ENCODE peak calls at places on chromosome 11, in seven cellular contexts. One of them, this sample, is unnamed.
A peak's percentile ranks its signal among the peaks of the same experiment; 100 is the strongest.

GRCh38 chr11:8870461-8871282 is 40.3 kb upstream of the AKIP1 start:
- DNase-seq in neural progenitor cell: peak; percentile 85
- DNase-seq in AG09309: no peak
- DNase-seq in choroid plexus epithelial cell: peak; percentile 83
- DNase-seq in Calu3: peak; percentile 65
- DNase-seq in fibroblast of pulmonary artery: peak; percentile 77
- DNase-seq in foreskin fibroblast: peak; percentile 84
- DNase-seq in this sample: peak; percentile 49

GRCh38 chr11:77212314-77213007 is 84.4 kb downstream of the MYO7A start:
- DNase-seq in foreskin fibroblast: no peak
- DNase-seq in neural progenitor cell: peak; percentile 1
- DNase-seq in Calu3: no peak
- DNase-seq in fibroblast of pulmonary artery: no peak
- DNase-seq in choroid plexus epithelial cell: no peak
- DNase-seq in AG09309: no peak
- DNase-seq in this sample: no peak

GRCh38 chr11:5624489-5625278 is at the start of gene TRIM34:
- DNase-seq in AG09309: peak; percentile 35
- DNase-seq in Calu3: peak; percentile 64
- DNase-seq in neural progenitor cell: peak; percentile 34
- DNase-seq in choroid plexus epithelial cell: peak; percentile 80
- DNase-seq in foreskin fibroblast: peak; percentile 73
- DNase-seq in fibroblast of pulmonary artery: peak; percentile 69
- DNase-seq in this sample: peak; percentile 88

GRCh38 chr11:83287631-83288030 is 1.5 kb upstream of the CCDC90B start:
- DNase-seq in choroid plexus epithelial cell: no peak
- DNase-seq in AG09309: no peak
- DNase-seq in foreskin fibroblast: no peak
- DNase-seq in Calu3: no peak
- DNase-seq in neural progenitor cell: no peak
- DNase-seq in fibroblast of pulmonary artery: no peak
- DNase-seq in this sample: no peak

GRCh38 chr11:70641366-70641765 is 243.0 kb downstream of the CTTN start:
- DNase-seq in Calu3: no peak
- DNase-seq in foreskin fibroblast: no peak
- DNase-seq in neural progenitor cell: peak; percentile 67
- DNase-seq in choroid plexus epithelial cell: no peak
- DNase-seq in fibroblast of pulmonary artery: no peak
- DNase-seq in AG09309: no peak
- DNase-seq in this sample: no peak

GRCh38 chr11:75013051-75013450 is 24.3 kb downstream of the NEU3 start:
- DNase-seq in foreskin fibroblast: peak; percentile 64
- DNase-seq in neural progenitor cell: no peak
- DNase-seq in Calu3: no peak
- DNase-seq in choroid plexus epithelial cell: no peak
- DNase-seq in fibroblast of pulmonary artery: no peak
- DNase-seq in AG09309: no peak
- DNase-seq in this sample: no peak

GRCh38 chr11:78424334-78425270 is 7.0 kb upstream of the GAB2 start:
- DNase-seq in Calu3: no peak
- DNase-seq in fibroblast of pulmonary artery: peak; percentile 81
- DNase-seq in choroid plexus epithelial cell: peak; percentile 65
- DNase-seq in foreskin fibroblast: peak; percentile 54
- DNase-seq in neural progenitor cell: no peak
- DNase-seq in AG09309: no peak
- DNase-seq in this sample: no peak

GRCh38 chr11:128924109-128924508 is 18.6 kb downstream of the TP53AIP1 start:
- DNase-seq in neural progenitor cell: no peak
- DNase-seq in Calu3: no peak
- DNase-seq in choroid plexus epithelial cell: no peak
- DNase-seq in fibroblast of pulmonary artery: no peak
- DNase-seq in foreskin fibroblast: no peak
- DNase-seq in AG09309: no peak
- DNase-seq in this sample: no peak

GRCh38 chr11:68018730-68019190 is 8.6 kb downstream of the ALDH3B1 start:
- DNase-seq in foreskin fibroblast: no peak
- DNase-seq in Calu3: no peak
- DNase-seq in AG09309: no peak
- DNase-seq in choroid plexus epithelial cell: no peak
- DNase-seq in fibroblast of pulmonary artery: no peak
- DNase-seq in neural progenitor cell: no peak
- DNase-seq in this sample: no peak

GRCh38 chr11:121961228-121961860 is 154.7 kb downstream of the BLID start:
- DNase-seq in foreskin fibroblast: peak; percentile 53
- DNase-seq in fibroblast of pulmonary artery: no peak
- DNase-seq in AG09309: no peak
- DNase-seq in neural progenitor cell: no peak
- DNase-seq in choroid plexus epithelial cell: peak; percentile 18
- DNase-seq in Calu3: no peak
- DNase-seq in this sample: no peak

GRCh38 chr11:91926967-91927366 is 297.7 kb upstream of the FAT3 start:
- DNase-seq in AG09309: no peak
- DNase-seq in foreskin fibroblast: no peak
- DNase-seq in neural progenitor cell: no peak
- DNase-seq in fibroblast of pulmonary artery: peak; percentile 50
- DNase-seq in Calu3: no peak
- DNase-seq in choroid plexus epithelial cell: no peak
- DNase-seq in this sample: no peak
- TF ChIP-seq CTCF in AG09309: no peak
- TF ChIP-seq CTCF in foreskin fibroblast: no peak
- TF ChIP-seq CTCF in neural progenitor cell: no peak
- TF ChIP-seq CTCF in fibroblast of pulmonary artery: no peak
- TF ChIP-seq CTCF in Calu3: no peak
- TF ChIP-seq CTCF in choroid plexus epithelial cell: no peak
- TF ChIP-seq CTCF in this sample: no peak

GRCh38 chr11:15852179-15852578 is 504.2 kb downstream of the SOX6 start:
- DNase-seq in AG09309: no peak
- DNase-seq in fibroblast of pulmonary artery: peak; percentile 38
- DNase-seq in neural progenitor cell: no peak
- DNase-seq in Calu3: peak; percentile 42
- DNase-seq in choroid plexus epithelial cell: peak; percentile 39
- DNase-seq in foreskin fibroblast: peak; percentile 21
- DNase-seq in this sample: no peak
- TF ChIP-seq CTCF in AG09309: peak; percentile 10
- TF ChIP-seq CTCF in fibroblast of pulmonary artery: peak; percentile 49
- TF ChIP-seq CTCF in neural progenitor cell: peak; percentile 66
- TF ChIP-seq CTCF in Calu3: peak; percentile 45
- TF ChIP-seq CTCF in choroid plexus epithelial cell: peak; percentile 60
- TF ChIP-seq CTCF in foreskin fibroblast: peak; percentile 18
- TF ChIP-seq CTCF in this sample: peak; percentile 22

DNA sequence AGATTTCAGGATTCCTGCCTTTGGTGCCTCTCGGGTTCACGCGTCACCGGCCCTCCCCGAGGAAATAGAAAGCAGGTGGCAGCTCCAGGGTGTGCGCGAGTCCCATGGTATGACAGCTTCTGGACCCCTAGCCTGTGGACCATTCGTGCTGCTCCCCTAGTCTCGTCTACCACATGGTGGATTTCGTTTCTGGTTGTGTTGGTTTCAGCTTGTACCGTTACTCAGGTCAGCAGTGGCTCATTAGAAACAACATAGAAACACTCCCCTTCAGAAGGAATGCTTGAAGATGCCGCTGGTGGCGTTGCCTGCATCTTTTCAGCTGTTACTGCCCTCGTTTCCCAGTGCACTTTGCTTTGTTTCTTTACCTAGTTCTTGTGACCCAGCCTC is 705 bp downstream of the TTC17 start:
- DNase-seq in AG09309: no peak
- DNase-seq in neural progenitor cell: no peak
- DNase-seq in fibroblast of pulmonary artery: peak; percentile 35
- DNase-seq in choroid plexus epithelial cell: peak; percentile 57
- DNase-seq in foreskin fibroblast: peak; percentile 58
- DNase-seq in Calu3: no peak
- DNase-seq in this sample: peak; percentile 31
- TF ChIP-seq CTCF in AG09309: peak; percentile 15
- TF ChIP-seq CTCF in neural progenitor cell: no peak
- TF ChIP-seq CTCF in fibroblast of pulmonary artery: no peak
- TF ChIP-seq CTCF in choroid plexus epithelial cell: no peak
- TF ChIP-seq CTCF in foreskin fibroblast: no peak
- TF ChIP-seq CTCF in Calu3: no peak
- TF ChIP-seq CTCF in this sample: no peak

GRCh38 chr11:40134820-40135219 is 1324.6 kb downstream of the LRRC4C start:
- DNase-seq in neural progenitor cell: no peak
- DNase-seq in AG09309: no peak
- DNase-seq in Calu3: no peak
- DNase-seq in choroid plexus epithelial cell: no peak
- DNase-seq in foreskin fibroblast: no peak
- DNase-seq in fibroblast of pulmonary artery: no peak
- DNase-seq in this sample: no peak

GRCh38 chr11:40132881-40133280 is 1326.6 kb downstream of the LRRC4C start:
- DNase-seq in neural progenitor cell: no peak
- DNase-seq in choroid plexus epithelial cell: no peak
- DNase-seq in foreskin fibroblast: no peak
- DNase-seq in Calu3: no peak
- DNase-seq in fibroblast of pulmonary artery: no peak
- DNase-seq in AG09309: no peak
- DNase-seq in this sample: no peak

GRCh38 chr11:40129276-40129675 is 1330.2 kb downstream of the LRRC4C start:
- DNase-seq in foreskin fibroblast: no peak
- DNase-seq in neural progenitor cell: peak; percentile 40
- DNase-seq in choroid plexus epithelial cell: peak; percentile 5
- DNase-seq in fibroblast of pulmonary artery: peak; percentile 3
- DNase-seq in AG09309: no peak
- DNase-seq in Calu3: no peak
- DNase-seq in this sample: peak; percentile 5

GRCh38 chr11:40133526-40133925 is 1325.9 kb downstream of the LRRC4C start:
- DNase-seq in Calu3: no peak
- DNase-seq in foreskin fibroblast: no peak
- DNase-seq in neural progenitor cell: no peak
- DNase-seq in choroid plexus epithelial cell: no peak
- DNase-seq in fibroblast of pulmonary artery: no peak
- DNase-seq in AG09309: no peak
- DNase-seq in this sample: no peak

DNA sequence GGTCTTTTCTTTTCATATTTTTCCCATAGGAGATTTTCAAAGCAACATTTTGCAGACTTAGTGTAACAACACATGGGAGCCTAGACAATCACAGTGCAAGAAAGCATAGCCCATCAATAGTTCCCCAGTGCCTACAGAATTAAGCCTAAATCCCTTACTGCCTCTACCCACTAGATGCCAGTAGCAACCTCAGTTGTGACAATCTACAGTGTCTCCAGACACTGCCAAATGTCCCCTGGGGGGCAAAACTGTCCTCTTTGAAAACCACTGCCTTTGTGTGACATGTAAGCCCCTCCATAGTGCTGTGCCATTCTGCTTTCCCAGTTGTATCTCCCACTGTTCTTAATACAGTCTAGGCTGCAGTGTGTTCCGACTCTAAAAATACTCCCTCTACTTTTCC is 1329.0 kb downstream of the LRRC4C start:
- DNase-seq in foreskin fibroblast: no peak
- DNase-seq in fibroblast of pulmonary artery: no peak
- DNase-seq in choroid plexus epithelial cell: no peak
- DNase-seq in AG09309: no peak
- DNase-seq in neural progenitor cell: peak; percentile 72
- DNase-seq in Calu3: no peak
- DNase-seq in this sample: no peak
- TF ChIP-seq CTCF in foreskin fibroblast: no peak
- TF ChIP-seq CTCF in fibroblast of pulmonary artery: no peak
- TF ChIP-seq CTCF in choroid plexus epithelial cell: no peak
- TF ChIP-seq CTCF in AG09309: no peak
- TF ChIP-seq CTCF in neural progenitor cell: peak; percentile 61
- TF ChIP-seq CTCF in Calu3: no peak
- TF ChIP-seq CTCF in this sample: peak; percentile 8

GRCh38 chr11:108508653-108509593 is 10.7 kb upstream of the POGLUT3 start:
- DNase-seq in Calu3: no peak
- DNase-seq in neural progenitor cell: no peak
- DNase-seq in fibroblast of pulmonary artery: no peak
- DNase-seq in foreskin fibroblast: no peak
- DNase-seq in choroid plexus epithelial cell: no peak
- DNase-seq in AG09309: no peak
- DNase-seq in this sample: no peak
- TF ChIP-seq CTCF in Calu3: no peak
- TF ChIP-seq CTCF in neural progenitor cell: no peak
- TF ChIP-seq CTCF in fibroblast of pulmonary artery: no peak
- TF ChIP-seq CTCF in foreskin fibroblast: no peak
- TF ChIP-seq CTCF in choroid plexus epithelial cell: no peak
- TF ChIP-seq CTCF in AG09309: no peak
- TF ChIP-seq CTCF in this sample: no peak

GRCh38 chr11:20387262-20388095 is at the start of gene PRMT3:
- DNase-seq in choroid plexus epithelial cell: peak; percentile 97
- DNase-seq in AG09309: peak; percentile 74
- DNase-seq in neural progenitor cell: peak; percentile 99
- DNase-seq in foreskin fibroblast: peak; percentile 99
- DNase-seq in fibroblast of pulmonary artery: peak; percentile 97
- DNase-seq in Calu3: peak; percentile 98
- DNase-seq in this sample: peak; percentile 97
- TF ChIP-seq CTCF in choroid plexus epithelial cell: no peak
- TF ChIP-seq CTCF in AG09309: no peak
- TF ChIP-seq CTCF in neural progenitor cell: no peak
- TF ChIP-seq CTCF in foreskin fibroblast: no peak
- TF ChIP-seq CTCF in fibroblast of pulmonary artery: no peak
- TF ChIP-seq CTCF in Calu3: peak; percentile 97
- TF ChIP-seq CTCF in this sample: no peak

GRCh38 chr11:787084-787675 is 2.7 kb downstream of the CEND1 start:
- DNase-seq in Calu3: no peak
- DNase-seq in choroid plexus epithelial cell: no peak
- DNase-seq in AG09309: no peak
- DNase-seq in foreskin fibroblast: no peak
- DNase-seq in fibroblast of pulmonary artery: no peak
- DNase-seq in neural progenitor cell: no peak
- DNase-seq in this sample: no peak

GRCh38 chr11:786235-787083 is 3.4 kb downstream of the CEND1 start:
- DNase-seq in AG09309: no peak
- DNase-seq in fibroblast of pulmonary artery: no peak
- DNase-seq in choroid plexus epithelial cell: no peak
- DNase-seq in neural progenitor cell: no peak
- DNase-seq in foreskin fibroblast: no peak
- DNase-seq in Calu3: no peak
- DNase-seq in this sample: no peak

GRCh38 chr11:782264-783174 is 5.2 kb upstream of the GATD1 start:
- DNase-seq in AG09309: no peak
- DNase-seq in Calu3: no peak
- DNase-seq in fibroblast of pulmonary artery: no peak
- DNase-seq in choroid plexus epithelial cell: no peak
- DNase-seq in neural progenitor cell: no peak
- DNase-seq in foreskin fibroblast: no peak
- DNase-seq in this sample: no peak

GRCh38 chr11:779955-780532 is 2.8 kb upstream of the GATD1 start:
- DNase-seq in fibroblast of pulmonary artery: no peak
- DNase-seq in Calu3: no peak
- DNase-seq in AG09309: no peak
- DNase-seq in foreskin fibroblast: no peak
- DNase-seq in choroid plexus epithelial cell: no peak
- DNase-seq in neural progenitor cell: no peak
- DNase-seq in this sample: no peak

GRCh38 chr11:783581-784015 is 6.3 kb downstream of the CEND1 start:
- DNase-seq in AG09309: peak; percentile 85
- DNase-seq in fibroblast of pulmonary artery: peak; percentile 83
- DNase-seq in choroid plexus epithelial cell: peak; percentile 81
- DNase-seq in Calu3: no peak
- DNase-seq in neural progenitor cell: peak; percentile 94
- DNase-seq in foreskin fibroblast: peak; percentile 98
- DNase-seq in this sample: no peak
- TF ChIP-seq CTCF in AG09309: peak; percentile 92
- TF ChIP-seq CTCF in fibroblast of pulmonary artery: peak; percentile 86
- TF ChIP-seq CTCF in choroid plexus epithelial cell: peak; percentile 88
- TF ChIP-seq CTCF in Calu3: no peak
- TF ChIP-seq CTCF in neural progenitor cell: peak; percentile 83
- TF ChIP-seq CTCF in foreskin fibroblast: peak; percentile 88
- TF ChIP-seq CTCF in this sample: peak; percentile 35

GRCh38 chr11:135033545-135033944 is 621.5 kb upstream of the B3GAT1 start:
- DNase-seq in foreskin fibroblast: peak; percentile 4
- DNase-seq in Calu3: no peak
- DNase-seq in neural progenitor cell: peak; percentile 76
- DNase-seq in choroid plexus epithelial cell: peak; percentile 50
- DNase-seq in fibroblast of pulmonary artery: no peak
- DNase-seq in AG09309: no peak
- DNase-seq in this sample: no peak
- TF ChIP-seq CTCF in foreskin fibroblast: no peak
- TF ChIP-seq CTCF in Calu3: no peak
- TF ChIP-seq CTCF in neural progenitor cell: peak; percentile 71
- TF ChIP-seq CTCF in choroid plexus epithelial cell: peak; percentile 65
- TF ChIP-seq CTCF in fibroblast of pulmonary artery: no peak
- TF ChIP-seq CTCF in AG09309: no peak
- TF ChIP-seq CTCF in this sample: no peak